ENCODE peak calls at places on chromosomes 5 and 9, in ten cellular contexts. W is tibial artery, E is BE2C, F is ascending aorta, Q is neuronal stem cell, S is body of pancreas, U is astrocyte, M is heart right ventricle, C is colonic mucosa, X is GM23248. R is an unnamed sample.
A peak's percentile ranks its signal among the peaks of the same experiment; 100 is the strongest.

GRCh38 chr9:77495834-77496671 is 152.1 kb downstream of the GNA14 start:
- DNase-seq in W (no peak), E (no peak), F (no peak), Q (no peak), S (no peak), U (peak; percentile 80), M (no peak), C (no peak), X (peak; percentile 85), R (peak; percentile 49)

GRCh38 chr5:69030663-69031062 is 63.2 kb upstream of the SLC30A5 start:
- DNase-seq in W (no peak), E (peak; percentile 47), F (no peak), Q (no peak), S (no peak), U (no peak), M (no peak), C (no peak), X (peak; percentile 16), R (no peak)

GRCh38 chr9:27033815-27034403 is 28.4 kb upstream of the LRRC19 start:
- DNase-seq in W (peak; percentile 54), E (peak; percentile 63), F (no peak), Q (peak; percentile 24), S (peak; percentile 35), U (peak; percentile 8), M (peak; percentile 63), C (peak; percentile 82), X (peak; percentile 54), R (peak; percentile 77)

GRCh38 chr9:136530472-136531089 is 15.3 kb downstream of the NOTCH1 start:
- DNase-seq in W (no peak), E (no peak), F (no peak), Q (no peak), S (no peak), U (no peak), M (no peak), C (no peak), X (no peak), R (no peak)

GRCh38 chr9:120383999-120384924 is 195.7 kb downstream of the CDK5RAP2 start:
- DNase-seq in W (no peak), E (no peak), F (no peak), Q (peak; percentile 37), S (peak; percentile 87), U (peak; percentile 70), M (no peak), C (peak; percentile 38), X (peak; percentile 68), R (no peak)

GRCh38 chr9:129918296-129918950 is 83.2 kb downstream of the USP20 start:
- DNase-seq in W (no peak), E (no peak), F (no peak), Q (no peak), S (peak; percentile 30), U (no peak), M (no peak), C (no peak), X (no peak), R (no peak)

GRCh38 chr5:36031223-36031622 is 35.5 kb downstream of the UGT3A2 start:
- DNase-seq in W (no peak), E (no peak), F (no peak), Q (no peak), S (no peak), U (no peak), M (no peak), C (no peak), X (no peak), R (no peak)

GRCh38 chr9:72383978-72384709 is 19.1 kb upstream of the ZFAND5 start:
- DNase-seq in W (no peak), E (no peak), F (no peak), Q (no peak), S (no peak), U (peak; percentile 98), M (no peak), C (no peak), X (peak; percentile 92), R (no peak)

GRCh38 chr5:80799041-80799440 is 144.3 kb upstream of the DHFR start:
- DNase-seq in W (no peak), E (no peak), F (no peak), Q (no peak), S (no peak), U (peak; percentile 21), M (no peak), C (no peak), X (no peak), R (no peak)

GRCh38 chr5:112854651-112855050 is 6.4 kb upstream of the SRP19 start:
- DNase-seq in W (no peak), E (no peak), F (no peak), Q (no peak), S (no peak), U (no peak), M (no peak), C (no peak), X (no peak), R (no peak)

GRCh38 chr5:113447651-113448050 is 12.9 kb upstream of the TSSK1B start:
- DNase-seq in W (no peak), E (peak; percentile 42), F (no peak), Q (peak; percentile 11), S (no peak), U (no peak), M (no peak), C (no peak), X (peak; percentile 29), R (no peak)

GRCh38 chr9:130860458-130861316 is 25.6 kb downstream of the ABL1 start:
- DNase-seq in W (peak; percentile 91), E (no peak), F (peak; percentile 70), Q (no peak), S (peak; percentile 60), U (peak; percentile 99), M (peak; percentile 88), C (peak; percentile 38), X (peak; percentile 99), R (peak; percentile 79)

GRCh38 chr9:77943053-77943452 is 88.6 kb downstream of the GNAQ start:
- DNase-seq in W (no peak), E (no peak), F (no peak), Q (no peak), S (no peak), U (no peak), M (no peak), C (no peak), X (peak; percentile 32), R (no peak)

DNA sequence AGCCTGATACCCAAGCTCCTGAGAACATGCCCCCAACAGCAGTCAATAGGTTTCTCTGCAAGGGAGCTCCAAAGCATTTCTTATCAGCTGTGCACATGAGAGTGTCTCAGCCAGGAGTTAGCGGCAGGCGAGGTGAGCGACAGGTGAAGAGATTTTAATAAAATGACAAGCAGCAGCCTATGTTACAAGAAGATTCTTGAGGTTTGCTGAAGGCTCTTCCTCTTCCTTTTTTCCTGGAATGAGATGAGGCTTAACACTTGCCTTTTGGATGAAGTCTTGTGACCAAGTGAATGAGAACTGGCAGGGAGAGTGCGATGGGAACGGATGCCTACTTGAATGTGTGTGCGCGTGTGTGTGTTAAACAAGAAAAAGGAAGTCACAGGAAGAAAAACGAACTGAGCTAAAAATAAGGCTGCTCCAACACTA is 76.1 kb downstream of the SHB start:
- DNase-seq in W (peak; percentile 46), E (no peak), F (no peak), Q (no peak), S (no peak), U (no peak), M (peak; percentile 39), C (no peak), X (no peak), R (no peak)
- H3K4me1 ChIP-seq in W (no peaks in the 10 kb centered on the region), E (peaks cover 40% of the 10 kb centered on the region), F (peaks cover 24% of the 10 kb centered on the region), Q (peaks cover 2% of the 10 kb centered on the region), S (peaks cover 38% of the 10 kb centered on the region), U (peaks cover 22% of the 10 kb centered on the region), M (peaks cover 85% of the 10 kb centered on the region), C (no peaks in the 10 kb centered on the region), X (peaks cover 15% of the 10 kb centered on the region), R (no peaks in the 10 kb centered on the region)

GRCh38 chr5:153824909-153825308 is 213.8 kb downstream of the FAM114A2 start:
- DNase-seq in W (no peak), E (no peak), F (no peak), Q (no peak), S (no peak), U (no peak), M (no peak), C (no peak), X (no peak), R (no peak)
- H3K4me3 ChIP-seq in W (no peak overlapping the region), E (no peak overlapping the region), F (no peak overlapping the region), Q (no peak overlapping the region), S (no peak overlapping the region), U (no peak overlapping the region), M (no peak overlapping the region), C (no peak overlapping the region), X (no peak overlapping the region), R (no peak overlapping the region)

DNA sequence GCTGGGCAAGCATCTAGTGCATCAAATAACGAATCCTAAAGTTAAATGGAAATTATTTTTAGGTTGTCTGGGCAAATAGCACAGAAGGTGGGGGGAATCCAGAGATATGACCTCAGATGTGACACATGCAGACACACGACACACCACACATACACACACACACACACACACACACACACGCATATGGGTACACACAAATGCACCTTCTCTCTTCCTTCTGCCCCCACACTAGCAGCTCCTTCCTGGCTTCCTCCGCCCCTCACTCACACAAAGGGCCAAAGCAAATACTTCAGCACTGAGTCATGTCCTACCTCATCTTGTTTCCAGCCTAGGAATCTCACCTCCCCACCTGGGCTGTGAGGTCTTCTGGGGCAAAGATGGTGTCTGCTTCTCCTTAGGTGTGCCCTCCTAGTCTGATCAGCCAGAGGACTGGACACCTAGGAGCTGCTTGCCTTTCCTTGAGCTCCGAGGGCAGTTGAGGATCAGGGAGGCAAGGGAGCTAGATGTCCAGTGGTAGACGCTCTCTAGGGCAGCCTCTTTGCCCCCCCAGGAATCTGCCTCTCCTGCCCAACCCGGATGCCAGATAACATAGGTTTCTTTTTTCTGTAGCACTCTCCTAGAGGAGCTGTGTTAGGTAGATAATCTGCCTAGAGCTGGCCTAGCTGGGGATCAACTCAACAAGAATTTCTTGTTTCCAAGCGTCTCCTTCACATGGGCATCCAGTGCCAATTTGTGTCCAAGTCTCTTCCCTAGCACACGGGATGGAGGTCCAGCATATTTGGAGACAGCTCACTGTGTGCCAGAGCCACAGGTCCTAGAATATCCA is 14.3 kb upstream of the JADE2 start:
- DNase-seq in W (no peak), E (no peak), F (no peak), Q (no peak), S (peak; percentile 70), U (peak; percentile 74), M (no peak), C (no peak), X (peak; percentile 47), R (no peak)
- H3K4me1 ChIP-seq in W (no peaks in the 10 kb centered on the region), E (peaks cover 5% of the 10 kb centered on the region), F (peaks cover 7% of the 10 kb centered on the region), Q (peaks cover 9% of the 10 kb centered on the region), S (peaks cover 67% of the 10 kb centered on the region), U (peaks cover 33% of the 10 kb centered on the region), M (peaks cover 25% of the 10 kb centered on the region), C (peaks cover 7% of the 10 kb centered on the region), X (peaks cover 26% of the 10 kb centered on the region), R (peaks cover 31% of the 10 kb centered on the region)

DNA sequence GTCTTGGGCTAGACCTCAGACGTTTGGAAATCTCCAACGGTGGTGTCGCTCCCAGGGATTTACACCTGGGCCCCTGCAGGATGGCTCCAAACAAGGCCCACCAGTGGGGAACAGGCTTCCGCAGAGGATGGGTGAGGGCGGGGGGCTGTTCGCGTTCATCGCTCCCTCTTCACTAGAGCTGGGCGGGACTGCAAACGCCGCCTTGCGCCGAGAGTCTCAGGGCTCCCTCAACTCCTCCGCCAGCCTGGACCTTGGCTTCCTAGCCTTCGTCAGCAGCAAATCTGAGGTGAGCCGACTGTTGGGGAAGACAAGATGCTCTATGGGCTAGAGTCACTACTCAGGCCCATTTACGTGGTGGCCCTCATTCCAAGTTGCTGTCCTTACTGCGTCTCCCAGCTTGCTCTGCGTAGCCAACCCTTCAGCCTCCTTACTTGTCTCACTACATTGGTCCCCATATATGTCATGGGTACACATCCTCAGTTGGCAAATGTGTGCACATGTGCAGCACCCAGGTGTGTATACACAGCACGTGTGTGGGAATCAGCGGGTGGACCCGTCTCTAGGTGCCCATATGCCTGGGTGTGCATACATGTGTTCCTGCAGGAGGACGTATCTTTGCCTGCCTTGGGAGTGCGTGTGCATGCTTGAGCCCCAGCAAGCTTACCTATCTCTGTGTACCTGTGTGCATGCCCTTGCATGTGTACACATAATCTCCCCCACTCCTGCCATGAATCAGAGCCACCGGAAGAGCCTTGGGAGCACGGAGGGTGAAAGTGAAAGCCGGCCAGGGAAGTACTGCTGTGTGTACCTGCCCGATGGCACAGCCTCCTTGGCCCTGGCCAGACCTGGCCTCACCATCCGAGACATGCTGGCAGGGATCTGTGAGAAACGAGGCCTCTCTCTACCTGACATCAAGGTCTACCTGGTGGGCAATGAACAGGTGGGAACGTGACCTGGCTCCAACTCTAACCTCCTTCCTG is 10.5 kb downstream of the RGS14 start:
- DNase-seq in W (no peak), E (no peak), F (no peak), Q (no peak), S (peak; percentile 80), U (no peak), M (no peak), C (no peak), X (no peak), R (no peak)
- H3K4me3 ChIP-seq in W (peak overlapping the region; percentile 68), E (no peak overlapping the region), F (no peak overlapping the region), Q (no peak overlapping the region), S (no peak overlapping the region), U (no peak overlapping the region), M (no peak overlapping the region), C (no peak overlapping the region), X (no peak overlapping the region), R (no peak overlapping the region)

R was measured in testis.